ENCODE peak calls at places on chromosomes 5 and 9, in eight cellular contexts. I is Caco-2, N is IMR-90, M is H1, Y is heart left ventricle, S is left ventricle myocardium inferior, R is fibroblast of lung, C is left lung. V is an unnamed sample.

GRCh38 chr5:20974423-20974822 is 986.4 kb upstream of the CDH18 start:
- DNase-seq in I (no peak), N (no peak), M (no peak), Y (no peak), S (no peak), R (peak; percentile 23), C (no peak), V (no peak)

GRCh38 chr9:8179381-8180053 is 379.9 kb upstream of the DMAC1 start:
- DNase-seq in I (no peak), N (no peak), M (no peak), Y (no peak), S (no peak), R (no peak), C (no peak), V (no peak)

GRCh38 chr5:43312699-43313034 is 545 bp downstream of the HMGCS1 start:
- DNase-seq in I (no peak), N (no peak), M (no peak), Y (no peak), S (no peak), R (no peak), C (no peak), V (no peak)

GRCh38 chr5:98517967-98518366 is 255.5 kb upstream of the RGMB start:
- DNase-seq in I (no peak), N (no peak), M (no peak), Y (no peak), S (no peak), R (no peak), C (no peak), V (no peak)

GRCh38 chr9:114276908-114277821 is 45.7 kb upstream of the ORM1 start:
- DNase-seq in I (no peak), N (peak; percentile 98), M (peak; percentile 37), Y (peak; percentile 7), S (peak; percentile 7), R (peak; percentile 98), C (no peak), V (peak; percentile 10)

GRCh38 chr5:143601357-143601756 is 197.9 kb upstream of the NR3C1 start:
- DNase-seq in I (peak; percentile 25), N (no peak), M (no peak), Y (no peak), S (no peak), R (no peak), C (no peak), V (no peak)

GRCh38 chr9:115200711-115201505 is 83.0 kb upstream of the TNC start:
- DNase-seq in I (no peak), N (peak; percentile 16), M (no peak), Y (no peak), S (no peak), R (peak; percentile 71), C (no peak), V (no peak)

GRCh38 chr9:98365227-98365669 is 109.8 kb upstream of the TBC1D2 start:
- DNase-seq in I (peak; percentile 27), N (peak; percentile 55), M (no peak), Y (no peak), S (no peak), R (peak; percentile 15), C (no peak), V (no peak)

GRCh38 chr5:81848368-81848767 is 97.5 kb upstream of the SSBP2 start:
- DNase-seq in I (no peak), N (no peak), M (no peak), Y (peak; percentile 47), S (no peak), R (peak; percentile 38), C (no peak), V (no peak)

GRCh38 chr5:168300377-168301182 is 9.1 kb downstream of the WWC1 start:
- DNase-seq in I (no peak), N (no peak), M (no peak), Y (no peak), S (no peak), R (peak; percentile 34), C (no peak), V (no peak)

GRCh38 chr9:103537426-103537825 is 542.3 kb downstream of the CYLC2 start:
- DNase-seq in I (no peak), N (no peak), M (no peak), Y (no peak), S (no peak), R (no peak), C (no peak), V (no peak)

GRCh38 chr9:69421908-69422801 is 97.1 kb downstream of the ENTREP1 start:
- DNase-seq in I (peak; percentile 17), N (peak; percentile 59), M (peak; percentile 74), Y (peak; percentile 57), S (no peak), R (peak; percentile 40), C (no peak), V (no peak)

GRCh38 chr9:91162784-91163440 is 198.8 kb downstream of the AUH start:
- DNase-seq in I (no peak), N (no peak), M (no peak), Y (peak; percentile 51), S (no peak), R (peak; percentile 47), C (peak; percentile 92), V (peak; percentile 84)

GRCh38 chr5:72301557-72301956 is 18.5 kb downstream of the MRPS27 start:
- DNase-seq in I (no peak), N (no peak), M (no peak), Y (no peak), S (no peak), R (no peak), C (no peak), V (no peak)

GRCh38 chr5:162641142-162641813 is 573.7 kb downstream of the GABRG2 start:
- DNase-seq in I (no peak), N (no peak), M (no peak), Y (no peak), S (no peak), R (no peak), C (no peak), V (no peak)

GRCh38 chr9:119284118-119284517 is 85.1 kb downstream of the BRINP1 start:
- DNase-seq in I (no peak), N (no peak), M (no peak), Y (no peak), S (no peak), R (peak; percentile 70), C (no peak), V (no peak)

GRCh38 chr9:129458663-129459549 is 162.0 kb downstream of the C9orf50 start:
- DNase-seq in I (no peak), N (no peak), M (no peak), Y (peak; percentile 77), S (peak; percentile 54), R (no peak), C (peak; percentile 87), V (peak; percentile 61)

GRCh38 chr5:43152946-43153345 is 32.2 kb downstream of the ZNF131 start:
- DNase-seq in I (no peak), N (peak; percentile 76), M (no peak), Y (no peak), S (no peak), R (peak; percentile 70), C (no peak), V (no peak)

GRCh38 chr9:124420991-124421543 is 5.8 kb upstream of the PSMB7 start:
- DNase-seq in I (no peak), N (peak; percentile 13), M (no peak), Y (no peak), S (no peak), R (no peak), C (no peak), V (no peak)

DNA sequence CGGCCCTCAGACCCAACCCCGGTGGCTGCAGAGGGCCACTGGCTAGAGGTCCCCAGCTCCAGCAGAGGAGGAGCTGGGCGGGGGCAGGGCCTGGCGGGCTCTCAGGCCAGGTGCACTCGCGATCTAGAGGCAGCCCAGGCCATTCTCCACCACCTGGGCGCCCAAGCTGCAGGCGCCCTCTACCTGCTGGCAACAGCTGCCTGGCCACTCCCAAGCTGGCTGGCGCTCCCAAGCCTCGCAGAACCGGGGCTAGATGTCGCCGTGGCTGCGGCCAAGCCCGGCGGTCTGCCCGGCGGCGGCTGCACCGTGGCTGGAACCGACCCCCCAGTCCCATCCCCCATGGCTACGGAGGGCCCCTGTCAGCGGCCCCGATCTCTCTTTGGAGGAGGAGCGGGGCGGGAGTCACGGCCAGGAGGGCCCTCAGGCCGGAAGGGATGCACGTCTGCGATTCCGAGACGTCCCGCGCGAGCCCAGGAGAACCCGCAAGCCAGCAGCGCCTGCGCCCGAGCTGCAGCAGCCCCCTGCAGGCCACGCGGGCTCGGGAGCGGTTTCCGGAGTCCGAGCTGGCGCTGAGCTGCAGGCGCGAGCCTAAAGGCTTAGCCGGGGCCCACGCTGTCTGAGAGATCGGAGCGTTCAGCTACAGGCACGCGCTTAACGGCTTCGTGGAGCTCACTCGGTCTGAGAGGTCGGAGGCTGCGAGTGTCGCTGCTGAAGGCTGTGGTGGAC is 44.3 kb upstream of the BICD2 start:
- DNase-seq in I (peak; percentile 78), N (peak; percentile 73), M (peak; percentile 88), Y (peak; percentile 62), S (peak; percentile 55), R (peak; percentile 79), C (peak; percentile 88), V (peak; percentile 80)
- TF ChIP-seq CTCF in I (peak; percentile 49), N (peak; percentile 39), M (peak; percentile 35), Y (no peak), S (peak; percentile 39), R (peak; percentile 42), C (no peak), V (no peak)

GRCh38 chr9:97292200-97292599 is 15.3 kb upstream of the CCDC180 start:
- DNase-seq in I (no peak), N (no peak), M (no peak), Y (no peak), S (no peak), R (no peak), C (no peak), V (no peak)
- H3K36me3 ChIP-seq in I (no peaks in the 10 kb centered on the region), N (no peaks in the 10 kb centered on the region), M (peaks cover 2% of the 10 kb centered on the region), Y (no peaks in the 10 kb centered on the region), S (peaks cover 30% of the 10 kb centered on the region), R (no peaks in the 10 kb centered on the region), C (peaks cover 31% of the 10 kb centered on the region), V (peaks cover 23% of the 10 kb centered on the region)

DNA sequence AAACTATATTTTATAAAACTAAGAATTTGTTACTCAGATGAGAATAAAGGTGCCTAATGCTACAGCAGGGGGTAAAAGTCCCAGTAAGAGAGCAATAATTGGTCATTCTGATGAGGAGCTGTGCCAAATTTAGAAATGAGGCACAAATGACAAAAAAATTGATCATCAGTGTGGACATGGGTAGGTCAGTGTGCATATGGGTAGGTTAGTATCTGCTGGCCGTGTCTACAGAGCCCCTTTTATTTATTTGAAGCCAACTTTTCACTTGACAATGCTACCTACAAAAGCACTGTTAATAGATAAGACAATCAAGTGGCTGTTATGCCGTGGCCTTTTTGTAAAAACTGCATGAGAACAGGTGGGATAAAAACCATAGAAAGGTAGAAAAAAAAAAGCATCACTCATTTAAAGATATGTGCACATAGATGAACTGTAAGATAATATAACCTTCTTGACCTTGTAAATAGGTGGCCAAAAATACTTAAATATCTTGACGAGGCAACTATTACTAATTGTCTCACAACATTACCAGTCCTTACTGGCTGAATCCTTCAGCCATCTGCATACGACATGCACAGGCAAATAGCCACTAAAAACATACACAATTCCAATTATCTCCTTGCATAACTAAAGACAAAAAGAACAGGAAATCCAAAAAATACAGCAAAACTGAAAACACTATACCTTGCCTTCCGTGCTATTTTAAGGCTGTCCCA is 454.7 kb downstream of the RAB3C start:
- DNase-seq in I (no peak), N (no peak), M (no peak), Y (no peak), S (no peak), R (no peak), C (no peak), V (no peak)
- TF ChIP-seq CTCF in I (no peak), N (no peak), M (no peak), Y (no peak), S (no peak), R (no peak), C (no peak), V (no peak)

DNA sequence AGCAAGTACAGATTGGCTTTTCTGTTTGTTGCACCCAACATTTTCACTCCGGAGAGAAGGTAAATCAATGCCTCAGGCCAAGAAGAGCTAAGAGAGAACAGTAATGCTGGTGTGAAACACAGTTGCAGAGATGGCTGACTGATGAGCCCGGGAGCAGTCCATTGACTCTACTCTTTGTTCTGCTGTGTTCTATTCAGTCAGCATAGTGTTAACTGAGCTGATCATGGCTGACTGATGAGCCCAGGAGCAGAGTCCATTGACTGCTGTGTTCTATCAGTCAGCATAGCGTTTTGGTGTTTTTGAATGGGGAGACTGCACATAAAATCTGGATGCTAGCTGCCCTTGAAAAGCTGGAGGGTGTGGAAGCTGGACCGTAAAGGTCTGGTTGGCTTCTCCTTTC is 141.4 kb downstream of the FRMD3 start:
- DNase-seq in I (no peak), N (no peak), M (no peak), Y (no peak), S (no peak), R (no peak), C (no peak), V (no peak)
- H3K36me3 ChIP-seq in I (no peaks in the 10 kb centered on the region), N (no peaks in the 10 kb centered on the region), M (no peaks in the 10 kb centered on the region), Y (no peaks in the 10 kb centered on the region), S (no peaks in the 10 kb centered on the region), R (no peaks in the 10 kb centered on the region), C (no peaks in the 10 kb centered on the region), V (no peaks in the 10 kb centered on the region)